ENCODE peak calls at places on chromosomes 11 and 22, in ten cellular contexts. C is fibroblast of mammary gland; F is anterior cingulate cortex; A is WTC11; H is HT1080; M is stimulated activated CD8-positive, alpha-beta memory T cell treated with anti-CD3 and anti-CD28 coated beads, Interleukin-15, amount 100 ng/mL, for 1 hour; P is hippocampal formation; I is prostate gland; O is GM12878; E is activated T-cell treated with anti-CD3 and anti-CD28 coated beads for 48 hours. T is an unnamed sample.

GRCh38 chr11:119380816-119381185 is 689 bp downstream of the USP2 start:
- DNase-seq in C (no peak), F (no peak), A (no peak), H (no peak), M (no peak), P (no peak), I (no peak), O (no peak), E (no peak), T (no peak)

GRCh38 chr22:40367342-40367741 is 3.1 kb upstream of the SGSM3 start:
- DNase-seq in C (no peak), F (no peak), A (no peak), H (no peak), M (no peak), P (no peak), I (peak), O (no peak), E (no peak), T (no peak)

GRCh38 chr11:3707176-3707575 is 36.0 kb upstream of the CHRNA10 start:
- DNase-seq in C (no peak), F (no peak), A (no peak), H (no peak), M (no peak), P (no peak), I (no peak), O (no peak), E (no peak), T (no peak)

GRCh38 chr11:68173926-68174325 is 39.2 kb downstream of the KMT5B start:
- DNase-seq in C (no peak), F (no peak), A (no peak), H (no peak), M (no peak), P (no peak), I (no peak), O (no peak), E (no peak), T (no peak)

GRCh38 chr11:65435981-65436411 is 13.4 kb downstream of the NEAT1 start:
- DNase-seq in C (peak), F (no peak), A (no peak), H (no peak), M (no peak), P (no peak), I (peak), O (no peak), E (no peak), T (no peak)

GRCh38 chr22:17369553-17370035 is 334 bp downstream of the CECR2 start:
- DNase-seq in C (no peak), F (no peak), A (peak), H (no peak), M (no peak), P (no peak), I (no peak), O (no peak), E (peak), T (peak)

GRCh38 chr11:7971846-7972245 is 6.6 kb upstream of the NLRP10 start:
- DNase-seq in C (peak), F (no peak), A (no peak), H (no peak), M (no peak), P (no peak), I (no peak), O (no peak), E (no peak), T (no peak)

GRCh38 chr22:38098410-38099249 is 11.9 kb downstream of the BAIAP2L2 start:
- DNase-seq in C (peak), F (no peak), A (no peak), H (peak), M (no peak), P (no peak), I (no peak), O (no peak), E (no peak), T (no peak)

GRCh38 chr11:107999759-108000455 is 8.8 kb upstream of the CUL5 start:
- DNase-seq in C (peak), F (no peak), A (peak), H (peak), M (no peak), P (no peak), I (no peak), O (peak), E (peak), T (peak)